ENCODE peak calls at places on chromosome 22, in five cellular contexts. One of them, this sample, is unnamed.

GRCh38 chr22:29108137-29108536 is 35.3 kb downstream of the KREMEN1 start:
- DNase-seq in adrenal gland: no peak
- DNase-seq in lung: no peak
- DNase-seq in GM03348: peak
- DNase-seq in adipocyte: no peak
- DNase-seq in this sample: no peak

GRCh38 chr22:23183107-23183698 is 2.9 kb downstream of the BCR start:
- DNase-seq in adrenal gland: peak
- DNase-seq in GM03348: peak
- DNase-seq in adipocyte: peak
- DNase-seq in lung: peak
- DNase-seq in this sample: peak

GRCh38 chr22:41074061-41074460 is 18.3 kb upstream of the EP300 start:
- DNase-seq in lung: no peak
- DNase-seq in GM03348: no peak
- DNase-seq in adipocyte: no peak
- DNase-seq in adrenal gland: no peak
- DNase-seq in this sample: no peak

GRCh38 chr22:19990609-19991394 is 25.8 kb downstream of the ARVCF start:
- DNase-seq in adrenal gland: no peak
- DNase-seq in lung: no peak
- DNase-seq in GM03348: no peak
- DNase-seq in adipocyte: no peak
- DNase-seq in this sample: no peak

GRCh38 chr22:35476341-35476740 is 64.3 kb upstream of the RASD2 start:
- DNase-seq in adipocyte: peak
- DNase-seq in adrenal gland: no peak
- DNase-seq in lung: no peak
- DNase-seq in GM03348: no peak
- DNase-seq in this sample: no peak

GRCh38 chr22:50039669-50040458 is 18.2 kb downstream of the TTLL8 start:
- DNase-seq in adipocyte: no peak
- DNase-seq in lung: no peak
- DNase-seq in GM03348: no peak
- DNase-seq in adrenal gland: no peak
- DNase-seq in this sample: no peak

GRCh38 chr22:38467438-38467903 is 425 bp upstream of the KDELR3 start:
- DNase-seq in lung: no peak
- DNase-seq in adrenal gland: no peak
- DNase-seq in GM03348: peak
- DNase-seq in adipocyte: no peak
- DNase-seq in this sample: no peak

GRCh38 chr22:39593061-39593930 is 22.7 kb downstream of the CACNA1I start:
- DNase-seq in GM03348: no peak
- DNase-seq in lung: no peak
- DNase-seq in adrenal gland: no peak
- DNase-seq in adipocyte: no peak
- DNase-seq in this sample: no peak

GRCh38 chr22:36315325-36315724 is 62.4 kb downstream of the APOL1 start:
- DNase-seq in adrenal gland: no peak
- DNase-seq in GM03348: no peak
- DNase-seq in lung: no peak
- DNase-seq in adipocyte: no peak
- DNase-seq in this sample: no peak

GRCh38 chr22:20520093-20520511 is 12.7 kb downstream of the MED15 start:
- DNase-seq in lung: no peak
- DNase-seq in adipocyte: no peak
- DNase-seq in adrenal gland: no peak
- DNase-seq in GM03348: no peak
- DNase-seq in this sample: no peak

GRCh38 chr22:24164823-24165379 is 16.4 kb upstream of the SUSD2 start:
- DNase-seq in adipocyte: no peak
- DNase-seq in adrenal gland: no peak
- DNase-seq in lung: no peak
- DNase-seq in GM03348: no peak
- DNase-seq in this sample: no peak

GRCh38 chr22:35695202-35695601 is 22.5 kb upstream of the APOL5 start:
- DNase-seq in adipocyte: no peak
- DNase-seq in adrenal gland: no peak
- DNase-seq in GM03348: no peak
- DNase-seq in lung: no peak
- DNase-seq in this sample: no peak

GRCh38 chr22:46003271-46004091 is 26.5 kb upstream of the WNT7B start:
- DNase-seq in GM03348: no peak
- DNase-seq in adrenal gland: peak
- DNase-seq in lung: no peak
- DNase-seq in adipocyte: no peak
- DNase-seq in this sample: no peak

GRCh38 chr22:45208993-45209838 is 31.5 kb downstream of the KIAA0930 start:
- DNase-seq in adipocyte: peak
- DNase-seq in lung: no peak
- DNase-seq in adrenal gland: no peak
- DNase-seq in GM03348: peak
- DNase-seq in this sample: peak

GRCh38 chr22:44473580-44473979 is 24.5 kb downstream of the RTL6 start:
- DNase-seq in adipocyte: no peak
- DNase-seq in lung: no peak
- DNase-seq in GM03348: no peak
- DNase-seq in adrenal gland: no peak
- DNase-seq in this sample: no peak

GRCh38 chr22:36760716-36761115 is 15.2 kb downstream of the IFT27 start:
- DNase-seq in lung: no peak
- DNase-seq in GM03348: no peak
- DNase-seq in adipocyte: no peak
- DNase-seq in adrenal gland: no peak
- DNase-seq in this sample: no peak

GRCh38 chr22:21984793-21985192 is 2.2 kb upstream of the TOP3B start:
- DNase-seq in GM03348: no peak
- DNase-seq in adipocyte: peak
- DNase-seq in adrenal gland: no peak
- DNase-seq in lung: no peak
- DNase-seq in this sample: no peak

GRCh38 chr22:27857441-27857840 is 55.9 kb upstream of the MN1 start:
- DNase-seq in adipocyte: peak
- DNase-seq in GM03348: peak
- DNase-seq in lung: no peak
- DNase-seq in adrenal gland: no peak
- DNase-seq in this sample: no peak

GRCh38 chr22:50342651-50343540 is at the start of gene PPP6R2:
- DNase-seq in lung: peak
- DNase-seq in GM03348: peak
- DNase-seq in adrenal gland: peak
- DNase-seq in adipocyte: peak
- DNase-seq in this sample: peak

GRCh38 chr22:23144926-23145906 is at the start of gene RAB36:
- DNase-seq in adrenal gland: peak
- DNase-seq in adipocyte: peak
- DNase-seq in GM03348: peak
- DNase-seq in lung: peak
- DNase-seq in this sample: peak

GRCh38 chr22:32576553-32577255 is 102.1 kb downstream of the FBXO7 start:
- DNase-seq in GM03348: no peak
- DNase-seq in adipocyte: no peak
- DNase-seq in adrenal gland: no peak
- DNase-seq in lung: no peak
- DNase-seq in this sample: no peak

GRCh38 chr22:29987143-29987542 is 93.1 kb upstream of the HORMAD2 start:
- DNase-seq in adrenal gland: no peak
- DNase-seq in lung: no peak
- DNase-seq in GM03348: no peak
- DNase-seq in adipocyte: no peak
- DNase-seq in this sample: no peak

GRCh38 chr22:30327864-30328345 is 1.2 kb upstream of the TBC1D10A start:
- DNase-seq in lung: no peak
- DNase-seq in adrenal gland: no peak
- DNase-seq in adipocyte: no peak
- DNase-seq in GM03348: no peak
- DNase-seq in this sample: no peak

GRCh38 chr22:48300877-48301276 is 1526.8 kb downstream of the BRD1 start:
- DNase-seq in adipocyte: no peak
- DNase-seq in lung: no peak
- DNase-seq in GM03348: no peak
- DNase-seq in adrenal gland: no peak
- DNase-seq in this sample: no peak

GRCh38 chr22:22556995-22557925 is 1.8 kb downstream of the PRAME start:
- DNase-seq in adrenal gland: no peak
- DNase-seq in adipocyte: no peak
- DNase-seq in GM03348: no peak
- DNase-seq in lung: no peak
- DNase-seq in this sample: no peak

GRCh38 chr22:28034760-28035401 is 115.8 kb upstream of the PITPNB start:
- DNase-seq in adrenal gland: peak
- DNase-seq in adipocyte: peak
- DNase-seq in GM03348: no peak
- DNase-seq in lung: peak
- DNase-seq in this sample: peak

GRCh38 chr22:36606114-36606513 is 77.1 kb upstream of the EIF3D start:
- DNase-seq in adipocyte: no peak
- DNase-seq in lung: no peak
- DNase-seq in GM03348: no peak
- DNase-seq in adrenal gland: no peak
- DNase-seq in this sample: no peak

GRCh38 chr22:39026509-39027150 is 5.7 kb downstream of the APOBEC3D start:
- DNase-seq in adipocyte: no peak
- DNase-seq in lung: no peak
- DNase-seq in adrenal gland: no peak
- DNase-seq in GM03348: no peak
- DNase-seq in this sample: no peak

GRCh38 chr22:24208012-24208749 is 26.9 kb downstream of the SUSD2 start:
- DNase-seq in GM03348: peak
- DNase-seq in adipocyte: peak
- DNase-seq in lung: peak
- DNase-seq in adrenal gland: no peak
- DNase-seq in this sample: no peak

GRCh38 chr22:20432244-20432686 is 5.4 kb downstream of the SCARF2 start:
- DNase-seq in adipocyte: no peak
- DNase-seq in adrenal gland: no peak
- DNase-seq in lung: no peak
- DNase-seq in GM03348: no peak
- DNase-seq in this sample: no peak

GRCh38 chr22:17434856-17435255 is 65.6 kb downstream of the CECR2 start:
- DNase-seq in lung: no peak
- DNase-seq in adrenal gland: no peak
- DNase-seq in GM03348: no peak
- DNase-seq in adipocyte: no peak
- DNase-seq in this sample: no peak

GRCh38 chr22:42920101-42920820 is 63.2 kb upstream of the ARFGAP3 start:
- DNase-seq in GM03348: peak
- DNase-seq in lung: no peak
- DNase-seq in adrenal gland: no peak
- DNase-seq in adipocyte: peak
- DNase-seq in this sample: no peak

GRCh38 chr22:42921301-42921700 is 64.2 kb upstream of the ARFGAP3 start:
- DNase-seq in lung: no peak
- DNase-seq in adrenal gland: no peak
- DNase-seq in GM03348: no peak
- DNase-seq in adipocyte: no peak
- DNase-seq in this sample: no peak

GRCh38 chr22:46966846-46967245 is 204.4 kb downstream of the TBC1D22A start:
- DNase-seq in lung: no peak
- DNase-seq in adrenal gland: no peak
- DNase-seq in adipocyte: no peak
- DNase-seq in GM03348: no peak
- DNase-seq in this sample: no peak

GRCh38 chr22:37275622-37276021 is 6.7 kb upstream of the CYTH4 start:
- DNase-seq in GM03348: no peak
- DNase-seq in adrenal gland: no peak
- DNase-seq in adipocyte: no peak
- DNase-seq in lung: no peak
- DNase-seq in this sample: no peak

GRCh38 chr22:45424241-45424731 is 10.8 kb downstream of the RIBC2 start:
- DNase-seq in lung: peak
- DNase-seq in adipocyte: no peak
- DNase-seq in adrenal gland: no peak
- DNase-seq in GM03348: no peak
- DNase-seq in this sample: no peak